ENCODE peak calls at places on chromosomes 1 and 21, in six cellular contexts. E, U, T, R, O and B are unnamed samples.
A peak's percentile ranks its signal among the peaks of the same experiment; 100 is the strongest.

GRCh38 chr1:119112791-119113190 is 27.7 kb downstream of the WARS2 start:
- DNase-seq in O (no peak), U (no peak), T (no peak), E (no peak), R (no peak), B (no peak)

GRCh38 chr1:93743465-93743864 is 61.8 kb upstream of the BCAR3 start:
- DNase-seq in O (no peak), T (no peak), E (no peak), U (no peak), R (no peak), B (no peak)

GRCh38 chr1:81681104-81681503 is 119.6 kb upstream of the ADGRL2 start:
- DNase-seq in E (no peak), U (no peak), O (no peak), T (no peak), R (no peak), B (no peak)

GRCh38 chr1:152486400-152487006 is 24.1 kb upstream of the LCE5A start:
- DNase-seq in U (no peak), O (no peak), E (no peak), R (no peak), T (no peak), B (no peak)

GRCh38 chr1:179169616-179170467 is 59.6 kb downstream of the ABL2 start:
- DNase-seq in T (no peak), E (no peak), U (no peak), R (no peak), O (no peak), B (no peak)

GRCh38 chr1:190367200-190367599 is 110.5 kb downstream of the BRINP3 start:
- DNase-seq in E (no peak), O (no peak), T (no peak), R (no peak), U (no peak), B (no peak)

GRCh38 chr1:171911506-171911905 is 70.2 kb downstream of the DNM3 start:
- DNase-seq in T (no peak), E (no peak), U (no peak), R (no peak), O (no peak), B (no peak)

GRCh38 chr1:107683198-107683657 is 281.8 kb downstream of the VAV3 start:
- DNase-seq in U (no peak), O (no peak), E (no peak), T (no peak), R (no peak), B (peak; percentile 56)

GRCh38 chr1:212737559-212737958 is 37.9 kb upstream of the BATF3 start:
- DNase-seq in T (no peak), U (no peak), R (no peak), E (no peak), O (no peak), B (no peak)

GRCh38 chr1:169108897-169109560 is 2.5 kb downstream of the ATP1B1 start:
- DNase-seq in O (no peak), T (no peak), R (no peak), E (no peak), U (no peak), B (no peak)

GRCh38 chr1:168179411-168180147 is 817 bp downstream of the TIPRL start:
- DNase-seq in R (no peak), E (no peak), T (no peak), O (no peak), U (no peak), B (no peak)

GRCh38 chr1:72564749-72565148 is 282.4 kb upstream of the NEGR1 start:
- DNase-seq in U (no peak), O (no peak), R (no peak), T (no peak), E (no peak), B (no peak)

GRCh38 chr1:172914517-172915144 is 136.1 kb downstream of the TNFSF18 start:
- DNase-seq in T (peak; percentile 67), O (no peak), E (no peak), R (no peak), U (no peak), B (no peak)

GRCh38 chr1:15501208-15502032 is 22.6 kb downstream of the CASP9 start:
- DNase-seq in E (peak; percentile 48), T (no peak), U (no peak), R (peak; percentile 69), O (peak; percentile 57), B (no peak)

GRCh38 chr1:17412093-17412870 is 27.2 kb downstream of the RCC2 start:
- DNase-seq in O (no peak), U (no peak), R (no peak), E (no peak), T (no peak), B (no peak)

GRCh38 chr1:73040811-73041210 is 758.5 kb upstream of the NEGR1 start:
- DNase-seq in U (no peak), T (no peak), O (no peak), E (no peak), R (no peak), B (no peak)

GRCh38 chr1:86382878-86383277 is 13.2 kb downstream of the ODF2L start:
- DNase-seq in E (no peak), R (no peak), T (no peak), U (no peak), O (no peak), B (no peak)

GRCh38 chr1:161763522-161764098 is 2.5 kb upstream of the ATF6 start:
- DNase-seq in R (no peak), E (no peak), U (no peak), T (no peak), O (no peak), B (no peak)

GRCh38 chr1:106753069-106753468 is 303.4 kb upstream of the PRMT6 start:
- DNase-seq in T (no peak), U (no peak), R (no peak), O (no peak), E (no peak), B (no peak)

GRCh38 chr1:4425892-4426291 is 228.5 kb upstream of the AJAP1 start:
- DNase-seq in O (no peak), T (no peak), R (no peak), E (no peak), U (no peak), B (no peak)

GRCh38 chr1:152699746-152700145 is 1.6 kb downstream of the LCE2A start:
- DNase-seq in R (no peak), T (no peak), E (no peak), O (no peak), U (no peak), B (no peak)

GRCh38 chr1:220788146-220788545 is 1.4 kb downstream of the MTARC1 start:
- DNase-seq in E (no peak), O (no peak), T (no peak), U (no peak), R (no peak), B (no peak)

GRCh38 chr1:160117709-160118183 is 2.2 kb downstream of the ATP1A2 start:
- DNase-seq in T (no peak), R (peak; percentile 86), U (no peak), E (no peak), O (no peak), B (no peak)

GRCh38 chr21:28734522-28735175 is 258.0 kb downstream of the LTN1 start:
- DNase-seq in R (no peak), U (no peak), O (no peak), E (no peak), T (no peak), B (peak; percentile 37)

GRCh38 chr1:195886000-195886399 is 722.2 kb downstream of the KCNT2 start:
- DNase-seq in U (no peak), T (no peak), R (no peak), E (no peak), O (no peak), B (no peak)

GRCh38 chr21:44920694-44921604 is at the start of gene ITGB2:
- DNase-seq in O (peak; percentile 81), E (no peak), R (peak; percentile 74), T (no peak), U (no peak), B (no peak)
- H3K4me3 ChIP-seq in O (no peak within 1 kb of the TSS), E (peak within 1 kb of the TSS; percentile 58), R (peak within 1 kb of the TSS; percentile 46), T (no peak within 1 kb of the TSS), U (no peak within 1 kb of the TSS), B (no peak within 1 kb of the TSS)

DNA sequence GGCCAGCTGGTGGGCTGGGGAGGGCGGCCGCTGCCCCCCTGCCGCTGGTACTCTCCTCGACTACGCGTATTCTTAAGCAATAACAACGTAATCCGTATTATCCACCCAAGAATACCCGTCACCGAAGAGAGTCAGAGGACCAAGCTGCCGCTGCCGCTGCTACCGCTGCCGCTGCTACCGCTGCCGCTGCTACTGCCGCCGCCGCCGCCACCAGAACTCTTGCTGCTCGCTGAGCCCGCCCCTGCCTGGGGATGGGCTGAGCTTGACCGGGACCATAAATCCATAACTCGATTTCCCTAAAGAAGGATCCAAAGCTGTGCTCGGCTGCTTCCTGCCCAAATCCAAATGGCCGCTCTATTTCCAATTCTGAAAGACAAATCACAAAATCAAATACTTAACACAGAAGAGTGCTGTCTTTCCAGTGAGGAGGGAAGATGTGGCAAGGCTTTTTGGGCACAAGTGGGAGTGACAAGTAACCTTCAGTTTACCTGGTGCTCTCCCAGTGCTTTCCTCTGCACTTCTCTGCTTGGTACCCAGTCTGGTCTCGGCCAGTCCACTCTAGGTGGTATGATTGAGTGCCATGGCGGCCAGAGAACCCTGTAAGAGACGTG is 125.3 kb upstream of the DPYD start:
- DNase-seq in T (no peak), U (no peak), R (no peak), E (no peak), O (no peak), B (no peak)
- H3K4me3 ChIP-seq in T (peak overlapping the region; percentile 85), U (no peak overlapping the region), R (peak overlapping the region; percentile 62), E (peak overlapping the region; percentile 81), O (no peak overlapping the region), B (peak overlapping the region; percentile 83)

GRCh38 chr1:170410391-170411146 is 121.4 kb upstream of the GORAB start:
- DNase-seq in E (no peak), R (no peak), U (no peak), T (no peak), O (no peak), B (no peak)
- H3K4me3 ChIP-seq in E (no peak overlapping the region), R (no peak overlapping the region), U (no peak overlapping the region), T (no peak overlapping the region), O (no peak overlapping the region), B (no peak overlapping the region)

GRCh38 chr1:64923294-64923718 is 43.0 kb downstream of the JAK1 start:
- DNase-seq in O (no peak), U (no peak), R (no peak), T (no peak), E (no peak), B (no peak)
- H3K4me3 ChIP-seq in O (no peak overlapping the region), U (no peak overlapping the region), R (no peak overlapping the region), T (no peak overlapping the region), E (no peak overlapping the region), B (no peak overlapping the region)

GRCh38 chr21:31879251-31879650 is 6.4 kb downstream of the HUNK start:
- DNase-seq in O (no peak), T (no peak), R (no peak), E (no peak), U (no peak), B (no peak)
- H3K4me3 ChIP-seq in O (no peak overlapping the region), T (no peak overlapping the region), R (no peak overlapping the region), E (no peak overlapping the region), U (no peak overlapping the region), B (no peak overlapping the region)